ENCODE peak calls at places on chromosomes 6 and 20, in four cellular contexts. D is PC-9, X is mesendoderm, G is uterus. E is an unnamed sample.

GRCh38 chr6:51398064-51398740 is 579.5 kb downstream of the TFAP2B start:
- DNase-seq in X (peak; percentile 3), D (no peak), G (no peak), E (no peak)

GRCh38 chr6:90222724-90223198 is 73.9 kb downstream of the BACH2 start:
- DNase-seq in G (no peak), D (peak; percentile 43), X (peak; percentile 35), E (no peak)

GRCh38 chr6:137051790-137052472 is 7.2 kb upstream of the IL20RA start:
- DNase-seq in X (no peak), G (no peak), D (no peak), E (no peak)

GRCh38 chr6:8085053-8085511 is 17.3 kb downstream of the EEF1E1 start:
- DNase-seq in G (no peak), D (peak; percentile 81), X (peak; percentile 89), E (no peak)

GRCh38 chr20:4546786-4547185 is 174.9 kb upstream of the PRND start:
- DNase-seq in G (no peak), X (no peak), D (no peak), E (no peak)

GRCh38 chr6:138538390-138539031 is 39.2 kb upstream of the NHSL1 start:
- DNase-seq in G (no peak), D (no peak), X (no peak), E (peak; percentile 44)

GRCh38 chr20:47574616-47575401 is 73.1 kb downstream of the NCOA3 start:
- DNase-seq in G (no peak), X (no peak), D (no peak), E (no peak)

GRCh38 chr20:19901226-19901625 is 115.9 kb upstream of the NAA20 start:
- DNase-seq in G (no peak), X (no peak), D (no peak), E (no peak)

GRCh38 chr6:103107985-103108384 is 1714.5 kb downstream of the GRIK2 start:
- DNase-seq in D (no peak), G (no peak), X (no peak), E (no peak)

GRCh38 chr6:160394654-160395035 is 46.5 kb downstream of the SLC22A3 start:
- DNase-seq in D (no peak), G (no peak), X (peak; percentile 61), E (no peak)

GRCh38 chr6:11805259-11806053 is 26.9 kb upstream of the ADTRP start:
- DNase-seq in G (no peak), X (peak; percentile 93), D (no peak), E (no peak)

GRCh38 chr6:90249458-90249857 is 47.2 kb downstream of the BACH2 start:
- DNase-seq in G (no peak), X (no peak), D (no peak), E (no peak)

GRCh38 chr6:19446570-19446969 is 390.6 kb upstream of the ID4 start:
- DNase-seq in X (no peak), G (no peak), D (no peak), E (no peak)

GRCh38 chr6:20882014-20882413 is 347.8 kb downstream of the CDKAL1 start:
- DNase-seq in G (no peak), X (no peak), D (no peak), E (no peak)

GRCh38 chr6:27867941-27868705 is 44.1 kb downstream of the OR2B2 start:
- DNase-seq in G (no peak), D (no peak), X (peak; percentile 56), E (no peak)

GRCh38 chr20:61941721-61942405 is 123.8 kb downstream of the TAF4 start:
- DNase-seq in D (no peak), X (no peak), G (no peak), E (no peak)

GRCh38 chr6:128076843-128077242 is 176.0 kb upstream of the THEMIS start:
- DNase-seq in X (no peak), G (no peak), D (no peak), E (no peak)

GRCh38 chr20:56995157-56995556 is 271.3 kb downstream of the BMP7 start:
- DNase-seq in D (no peak), X (no peak), G (no peak), E (no peak)

GRCh38 chr20:44633187-44633851 is 18.2 kb downstream of the ADA start:
- DNase-seq in X (no peak), D (no peak), G (no peak), E (no peak)

GRCh38 chr6:47187883-47188587 is 121.7 kb downstream of the TNFRSF21 start:
- DNase-seq in G (no peak), X (no peak), D (peak; percentile 26), E (no peak)

GRCh38 chr20:6277661-6278060 is 154.8 kb upstream of the FERMT1 start:
- DNase-seq in X (peak; percentile 92), D (no peak), G (no peak), E (no peak)

GRCh38 chr20:48298851-48299484 is 513.7 kb upstream of the SULF2 start:
- DNase-seq in D (peak; percentile 83), G (peak; percentile 75), X (peak; percentile 88), E (no peak)

GRCh38 chr6:155399062-155399746 is 56.4 kb downstream of the NOX3 start:
- DNase-seq in X (no peak), D (no peak), G (no peak), E (no peak)

GRCh38 chr6:29474996-29475395 is 12.8 kb downstream of the MAS1L start:
- DNase-seq in G (no peak), D (no peak), X (no peak), E (no peak)

GRCh38 chr6:112027942-112028674 is 25.8 kb upstream of the CCN6 start:
- DNase-seq in D (no peak), X (peak; percentile 19), G (no peak), E (no peak)

GRCh38 chr6:41735427-41736206 is at the start of gene TFEB:
- DNase-seq in D (peak; percentile 94), X (peak; percentile 93), G (peak; percentile 95), E (peak; percentile 95)

GRCh38 chr6:27505209-27506027 is 32.5 kb upstream of the ZNF184 start:
- DNase-seq in G (peak; percentile 79), X (peak; percentile 97), D (peak; percentile 71), E (no peak)

GRCh38 chr6:23301546-23301945 is 732.2 kb downstream of the HDGFL1 start:
- DNase-seq in G (no peak), D (no peak), X (no peak), E (no peak)

GRCh38 chr20:31607640-31608255 is 2.7 kb downstream of the ID1 start:
- DNase-seq in X (peak; percentile 65), D (no peak), G (no peak), E (no peak)

GRCh38 chr6:134698228-134698627 is 251.7 kb downstream of the ALDH8A1 start:
- DNase-seq in X (no peak), G (no peak), D (no peak), E (no peak)

DNA sequence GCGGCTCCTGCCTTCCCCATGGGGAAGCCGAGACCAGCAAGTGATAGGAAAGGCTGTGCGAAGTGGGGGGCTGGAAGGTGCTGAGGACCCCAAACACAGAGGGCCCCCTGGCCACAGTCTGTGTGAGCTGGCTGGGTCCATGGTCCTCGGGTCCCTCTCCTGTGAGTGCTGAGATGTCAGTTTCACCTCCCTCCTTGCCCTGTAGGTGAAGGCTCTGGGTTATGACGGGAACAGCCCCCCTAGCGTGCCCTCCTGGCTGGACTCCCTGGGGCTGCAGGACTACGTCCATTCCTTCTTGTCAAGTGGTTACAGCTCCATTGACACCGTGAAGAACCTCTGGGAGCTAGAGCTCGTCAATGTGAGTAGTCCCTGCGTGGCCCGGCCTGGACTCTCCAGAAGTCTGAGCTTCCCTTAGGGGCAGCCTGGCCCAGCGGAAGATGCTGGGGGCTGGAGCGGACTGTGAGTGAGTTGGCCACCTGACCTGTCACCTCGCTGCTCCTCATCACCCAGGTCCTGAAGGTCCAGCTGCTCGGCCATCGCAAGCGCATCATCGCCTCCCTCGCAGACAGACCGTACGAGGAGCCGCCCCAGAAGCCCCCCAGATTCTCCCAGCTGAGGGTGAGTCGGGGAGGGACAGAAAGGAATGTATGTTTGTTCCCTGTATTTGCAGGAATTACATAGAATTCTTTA is 61.7 kb downstream of the TCP11 start:
- DNase-seq in X (no peak), G (peak; percentile 8), D (no peak), E (no peak)
- H3K36me3 ChIP-seq in X (no peaks in the 10 kb centered on the region), G (no peaks in the 10 kb centered on the region), D (no peaks in the 10 kb centered on the region), E (peaks cover 6% of the 10 kb centered on the region)

DNA sequence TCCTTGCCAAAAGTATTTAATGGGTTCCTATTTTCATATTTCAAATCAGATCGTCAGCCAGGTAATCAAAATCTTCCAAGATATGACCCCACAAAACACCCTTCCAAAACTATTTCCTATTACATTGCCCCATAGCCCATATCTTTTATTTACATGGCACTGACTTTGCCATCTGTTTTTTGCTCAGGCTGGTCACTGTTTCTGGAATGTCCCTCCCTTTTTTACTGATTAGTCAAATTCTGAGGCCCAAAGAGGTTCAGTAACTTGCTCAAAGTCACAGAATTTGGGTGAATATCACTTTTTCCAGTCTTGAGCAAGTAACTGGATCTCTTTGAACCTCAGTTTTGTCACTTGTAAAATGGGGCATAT is 40.8 kb downstream of the NHLRC1 start:
- DNase-seq in G (no peak), X (no peak), D (no peak), E (no peak)
- H3K27ac ChIP-seq in G (no peak overlapping the region), X (no peak overlapping the region), D (no peak overlapping the region), E (no peak overlapping the region)

GRCh38 chr6:56643379-56644089 is 845 bp upstream of the DST start:
- DNase-seq in X (no peak), D (no peak), G (no peak), E (no peak)

GRCh38 chr6:56637640-56638039 is 5.0 kb downstream of the DST start:
- DNase-seq in D (no peak), X (peak; percentile 71), G (no peak), E (no peak)

GRCh38 chr6:56638760-56639159 is 3.9 kb downstream of the DST start:
- DNase-seq in G (no peak), X (no peak), D (no peak), E (no peak)

GRCh38 chr6:56642366-56643261 is at the start of gene DST:
- DNase-seq in D (peak; percentile 35), X (no peak), G (peak; percentile 32), E (no peak)

GRCh38 chr6:56640374-56640773 is 2.3 kb downstream of the DST start:
- DNase-seq in D (no peak), X (no peak), G (no peak), E (no peak)
- H3K36me3 ChIP-seq in D (peaks cover 32% of the 10 kb centered on the region), X (no peaks in the 10 kb centered on the region), G (no peaks in the 10 kb centered on the region), E (peaks cover 10% of the 10 kb centered on the region)

DNA sequence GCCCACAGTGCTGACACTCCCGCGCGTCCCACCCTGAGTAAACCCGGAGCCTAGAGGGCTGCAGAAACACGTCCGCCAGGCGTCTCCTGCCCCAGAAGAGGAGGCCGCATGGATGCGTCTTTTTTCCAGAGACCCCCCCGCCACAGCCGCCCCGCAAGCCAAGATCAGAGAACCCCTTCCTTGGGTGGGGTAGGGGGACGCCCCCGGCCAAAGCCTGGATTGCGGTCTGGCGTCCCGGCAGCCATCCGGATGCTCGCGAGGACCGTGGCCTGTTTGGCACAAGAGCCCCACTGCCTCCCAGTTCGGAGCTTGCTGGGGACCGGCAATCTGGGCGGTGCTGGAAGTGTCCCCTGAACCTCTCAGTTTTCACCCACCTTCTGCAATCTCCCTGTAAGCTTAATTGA is 960 bp downstream of the FAM162B start:
- DNase-seq in G (no peak), D (no peak), X (peak; percentile 40), E (peak; percentile 24)
- H3K27ac ChIP-seq in G (no peak overlapping the region), D (no peak overlapping the region), X (no peak overlapping the region), E (peak overlapping the region; percentile 62)

DNA sequence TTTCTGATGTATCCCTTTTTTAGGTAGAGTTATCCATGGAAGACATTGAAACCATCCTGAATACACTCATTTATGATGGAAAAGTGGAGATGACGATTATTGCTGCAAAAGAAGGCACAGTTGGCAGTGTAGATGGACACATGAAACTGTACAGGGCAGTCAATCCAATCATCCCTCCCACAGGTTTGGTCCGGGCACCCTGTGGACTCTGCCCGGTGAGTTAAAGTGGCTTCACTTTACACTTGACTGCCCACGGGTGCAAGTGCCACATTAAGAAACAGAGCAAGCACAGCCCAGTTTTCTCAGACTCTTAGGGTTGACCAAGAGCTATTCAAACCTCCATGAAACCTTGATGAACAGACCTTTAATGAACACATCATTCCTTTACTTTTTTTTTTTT is 14.4 kb downstream of the POLR3F start:
- DNase-seq in G (no peak), D (no peak), X (no peak), E (no peak)
- H3K36me3 ChIP-seq in G (no peaks in the 10 kb centered on the region), D (peaks cover 3% of the 10 kb centered on the region), X (peaks cover 3% of the 10 kb centered on the region), E (peaks cover 97% of the 10 kb centered on the region)